ENCODE peak calls at places on chromosomes 13 and 19, in seven cellular contexts. D is mesendoderm, K is DND-41, P is GM23248, W is neural progenitor cell, C is IMR-90, L is PC-3. O is an unnamed sample.

GRCh38 chr19:751501-752341 is 809 bp downstream of the MISP start:
- DNase-seq in D (peak; percentile 44), K (no peak), P (peak; percentile 95), W (no peak), C (peak; percentile 87), L (peak; percentile 88), O (no peak)

GRCh38 chr13:94860981-94861407 is 148.6 kb upstream of the SOX21 start:
- DNase-seq in D (no peak), K (no peak), P (peak; percentile 8), W (no peak), C (peak; percentile 13), L (peak; percentile 31), O (no peak)

GRCh38 chr13:114101831-114102520 is 30.4 kb downstream of the RASA3 start:
- DNase-seq in D (no peak), K (no peak), P (no peak), W (no peak), C (no peak), L (no peak), O (no peak)

GRCh38 chr19:49348305-49349188 is 13.3 kb downstream of the CD37 start:
- DNase-seq in D (no peak), K (no peak), P (no peak), W (no peak), C (no peak), L (no peak), O (peak; percentile 88)

GRCh38 chr19:17302391-17303166 is 646 bp downstream of the ABHD8 start:
- DNase-seq in D (peak; percentile 77), K (no peak), P (no peak), W (peak; percentile 42), C (no peak), L (peak; percentile 45), O (peak; percentile 67)

GRCh38 chr13:76799696-76800095 is 86.5 kb downstream of the KCTD12 start:
- DNase-seq in D (peak; percentile 20), K (no peak), P (peak; percentile 16), W (no peak), C (no peak), L (peak; percentile 32), O (peak; percentile 34)

GRCh38 chr13:29465741-29466293 is 129.7 kb downstream of the SLC7A1 start:
- DNase-seq in D (peak; percentile 61), K (no peak), P (peak; percentile 65), W (no peak), C (peak; percentile 62), L (peak; percentile 28), O (no peak)

GRCh38 chr13:37492741-37493514 is 105.6 kb downstream of the POSTN start:
- DNase-seq in D (no peak), K (no peak), P (peak; percentile 87), W (no peak), C (peak; percentile 90), L (no peak), O (no peak)

GRCh38 chr19:31554360-31554759 is 205.1 kb upstream of the TSHZ3 start:
- DNase-seq in D (no peak), K (no peak), P (no peak), W (no peak), C (no peak), L (no peak), O (no peak)

GRCh38 chr13:47932953-47933687 is 68.0 kb downstream of the SUCLA2 start:
- DNase-seq in D (peak; percentile 54), K (no peak), P (no peak), W (peak; percentile 29), C (no peak), L (no peak), O (peak; percentile 44)

GRCh38 chr13:26978081-26978860 is 193.3 kb downstream of the USP12 start:
- DNase-seq in D (peak; percentile 90), K (no peak), P (no peak), W (no peak), C (no peak), L (no peak), O (no peak)

GRCh38 chr13:69324109-69324886 is 783.3 kb upstream of the ATXN8OS start:
- DNase-seq in D (no peak), K (no peak), P (no peak), W (peak; percentile 29), C (no peak), L (peak; percentile 42), O (peak; percentile 87)

GRCh38 chr13:95267662-95268369 is 33.4 kb downstream of the ABCC4 start:
- DNase-seq in D (peak; percentile 11), K (no peak), P (peak; percentile 68), W (no peak), C (peak; percentile 96), L (peak; percentile 56), O (no peak)

GRCh38 chr13:47999973-48000372 is 1.1 kb downstream of the SUCLA2 start:
- DNase-seq in D (no peak), K (no peak), P (no peak), W (no peak), C (no peak), L (no peak), O (no peak)

GRCh38 chr13:49421391-49421790 is 22.5 kb downstream of the CAB39L start:
- DNase-seq in D (peak; percentile 87), K (peak; percentile 14), P (no peak), W (peak; percentile 43), C (no peak), L (peak; percentile 29), O (peak; percentile 89)

GRCh38 chr13:110422913-110423688 is 116.0 kb downstream of the COL4A2 start:
- DNase-seq in D (no peak), K (no peak), P (peak; percentile 62), W (no peak), C (no peak), L (no peak), O (no peak)

GRCh38 chr13:110106726-110107125 is 200.2 kb downstream of the COL4A1 start:
- DNase-seq in D (no peak), K (no peak), P (peak; percentile 55), W (no peak), C (no peak), L (no peak), O (no peak)

GRCh38 chr19:35033067-35034004 is 3.1 kb downstream of the SCN1B start:
- DNase-seq in D (no peak), K (no peak), P (no peak), W (no peak), C (no peak), L (no peak), O (no peak)

GRCh38 chr19:35963514-35963913 is 27.3 kb downstream of the LRFN3 start:
- DNase-seq in D (peak; percentile 76), K (peak; percentile 63), P (peak; percentile 74), W (peak; percentile 91), C (peak; percentile 56), L (peak; percentile 28), O (no peak)

GRCh38 chr19:741506-742131 is 9.3 kb upstream of the MISP start:
- DNase-seq in D (peak; percentile 85), K (peak; percentile 39), P (no peak), W (peak; percentile 70), C (no peak), L (peak; percentile 18), O (peak; percentile 72)

GRCh38 chr19:11106477-11106876 is 17.2 kb downstream of the LDLR start:
- DNase-seq in D (no peak), K (no peak), P (no peak), W (no peak), C (no peak), L (no peak), O (no peak)

GRCh38 chr19:33815410-33816340 is 19.0 kb downstream of the KCTD15 start:
- DNase-seq in D (no peak), K (no peak), P (peak; percentile 66), W (no peak), C (peak; percentile 34), L (peak; percentile 9), O (no peak)

GRCh38 chr13:35723061-35723461 is 246.6 kb upstream of the MAB21L1 start:
- DNase-seq in D (no peak), K (no peak), P (peak; percentile 48), W (no peak), C (peak; percentile 33), L (no peak), O (no peak)

GRCh38 chr13:35724480-35724879 is 248.0 kb upstream of the MAB21L1 start:
- DNase-seq in D (no peak), K (no peak), P (peak; percentile 46), W (no peak), C (no peak), L (no peak), O (no peak)

GRCh38 chr13:35720690-35721554 is 244.4 kb upstream of the MAB21L1 start:
- DNase-seq in D (peak; percentile 84), K (peak; percentile 46), P (peak; percentile 75), W (peak; percentile 80), C (peak; percentile 46), L (peak; percentile 70), O (peak; percentile 67)

GRCh38 chr13:35722438-35723060 is 246.1 kb upstream of the MAB21L1 start:
- DNase-seq in D (no peak), K (no peak), P (no peak), W (no peak), C (peak; percentile 59), L (no peak), O (no peak)

GRCh38 chr13:35723820-35724219 is 247.3 kb upstream of the MAB21L1 start:
- DNase-seq in D (peak; percentile 32), K (no peak), P (peak; percentile 79), W (no peak), C (peak; percentile 34), L (no peak), O (no peak)
- H3K4me3 ChIP-seq in D (no peak overlapping the region), K (no peak overlapping the region), P (peak overlapping the region; percentile 36), W (no peak overlapping the region), C (no peak overlapping the region), L (no peak overlapping the region), O (no peak overlapping the region)

GRCh38 chr13:46580362-46580839 is 27.4 kb downstream of the LRCH1 start:
- DNase-seq in D (no peak), K (no peak), P (no peak), W (peak; percentile 13), C (no peak), L (no peak), O (no peak)
- H3K4me1 ChIP-seq in D (no peaks in the 10 kb centered on the region), K (no peaks in the 10 kb centered on the region), P (peaks cover 39% of the 10 kb centered on the region), W (peaks cover 24% of the 10 kb centered on the region), C (peaks cover 16% of the 10 kb centered on the region), L (peaks cover 14% of the 10 kb centered on the region), O (peaks cover under 1% of the 10 kb centered on the region)

GRCh38 chr19:37933965-37934364 is 27.0 kb downstream of the SIPA1L3 start:
- DNase-seq in D (peak; percentile 41), K (no peak), P (peak; percentile 9), W (no peak), C (peak; percentile 20), L (no peak), O (no peak)

GRCh38 chr19:37930416-37930815 is 23.4 kb downstream of the SIPA1L3 start:
- DNase-seq in D (no peak), K (no peak), P (peak; percentile 27), W (no peak), C (no peak), L (peak; percentile 44), O (no peak)

GRCh38 chr19:37929512-37929911 is 22.5 kb downstream of the SIPA1L3 start:
- DNase-seq in D (no peak), K (no peak), P (no peak), W (no peak), C (no peak), L (no peak), O (no peak)

GRCh38 chr19:37932985-37933953 is 26.3 kb downstream of the SIPA1L3 start:
- DNase-seq in D (peak; percentile 28), K (no peak), P (peak; percentile 50), W (peak; percentile 15), C (peak; percentile 61), L (peak; percentile 77), O (no peak)

GRCh38 chr19:37931941-37932655 is 25.1 kb downstream of the SIPA1L3 start:
- DNase-seq in D (peak; percentile 87), K (no peak), P (peak; percentile 76), W (peak; percentile 87), C (peak; percentile 78), L (peak; percentile 92), O (no peak)
- H3K9ac ChIP-seq in D (peak overlapping the region; percentile 42), K (no peak overlapping the region), P (peak overlapping the region; percentile 59), W (no peak overlapping the region), C (no peak overlapping the region), L (peak overlapping the region; percentile 63), O (no peak overlapping the region)

GRCh38 chr19:19460258-19460731 is 54.8 kb downstream of the GATAD2A start:
- DNase-seq in D (no peak), K (no peak), P (peak; percentile 42), W (no peak), C (peak; percentile 40), L (no peak), O (peak; percentile 54)
- H3K4me3 ChIP-seq in D (no peak overlapping the region), K (no peak overlapping the region), P (no peak overlapping the region), W (no peak overlapping the region), C (no peak overlapping the region), L (no peak overlapping the region), O (peak overlapping the region; percentile 45)